ENCODE peak calls at places on chromosomes 5 and 9, in eight cellular contexts. One of them, this sample, is unnamed.
A peak's percentile ranks its signal among the peaks of the same experiment; 100 is the strongest.

GRCh38 chr5:143646961-143647360 is 165.0 kb upstream of the HMHB1 start:
- DNase-seq in A549: no peak
- DNase-seq in uterus: no peak
- DNase-seq in heart left ventricle: no peak
- DNase-seq in tibial nerve: no peak
- DNase-seq in adrenal gland: no peak
- DNase-seq in breast epithelium: no peak
- DNase-seq in right lobe of liver: no peak
- DNase-seq in this sample: no peak

GRCh38 chr9:133534346-133535284 is at the start of gene ADAMTSL2:
- DNase-seq in A549: no peak
- DNase-seq in uterus: peak; percentile 83
- DNase-seq in heart left ventricle: peak; percentile 90
- DNase-seq in tibial nerve: no peak
- DNase-seq in adrenal gland: peak; percentile 59
- DNase-seq in breast epithelium: no peak
- DNase-seq in right lobe of liver: peak; percentile 77
- DNase-seq in this sample: peak; percentile 78

GRCh38 chr5:59301727-59302126 is 591.8 kb downstream of the PDE4D start:
- DNase-seq in A549: no peak
- DNase-seq in uterus: no peak
- DNase-seq in heart left ventricle: no peak
- DNase-seq in tibial nerve: no peak
- DNase-seq in adrenal gland: no peak
- DNase-seq in breast epithelium: no peak
- DNase-seq in right lobe of liver: no peak
- DNase-seq in this sample: no peak

GRCh38 chr5:11584008-11584407 is 320.2 kb downstream of the CTNND2 start:
- DNase-seq in A549: no peak
- DNase-seq in uterus: no peak
- DNase-seq in heart left ventricle: no peak
- DNase-seq in tibial nerve: no peak
- DNase-seq in adrenal gland: no peak
- DNase-seq in breast epithelium: no peak
- DNase-seq in right lobe of liver: no peak
- DNase-seq in this sample: no peak

GRCh38 chr9:127175764-127176163 is 53.3 kb upstream of the ANGPTL2 start:
- DNase-seq in A549: no peak
- DNase-seq in uterus: no peak
- DNase-seq in heart left ventricle: no peak
- DNase-seq in tibial nerve: no peak
- DNase-seq in adrenal gland: no peak
- DNase-seq in breast epithelium: peak; percentile 31
- DNase-seq in right lobe of liver: peak; percentile 28
- DNase-seq in this sample: no peak

GRCh38 chr5:85263125-85263524 is 878.4 kb upstream of the EDIL3 start:
- DNase-seq in A549: no peak
- DNase-seq in uterus: no peak
- DNase-seq in heart left ventricle: no peak
- DNase-seq in tibial nerve: no peak
- DNase-seq in adrenal gland: no peak
- DNase-seq in breast epithelium: no peak
- DNase-seq in right lobe of liver: no peak
- DNase-seq in this sample: no peak

GRCh38 chr5:97231025-97231636 is 48.1 kb upstream of the RIOK2 start:
- DNase-seq in A549: peak; percentile 31
- DNase-seq in uterus: peak; percentile 20
- DNase-seq in heart left ventricle: no peak
- DNase-seq in tibial nerve: no peak
- DNase-seq in adrenal gland: peak; percentile 47
- DNase-seq in breast epithelium: no peak
- DNase-seq in right lobe of liver: no peak
- DNase-seq in this sample: peak; percentile 72

GRCh38 chr5:83277953-83278352 is 193.6 kb upstream of the VCAN start:
- DNase-seq in A549: no peak
- DNase-seq in uterus: no peak
- DNase-seq in heart left ventricle: no peak
- DNase-seq in tibial nerve: no peak
- DNase-seq in adrenal gland: no peak
- DNase-seq in breast epithelium: no peak
- DNase-seq in right lobe of liver: no peak
- DNase-seq in this sample: no peak

GRCh38 chr5:96115467-96115812 is 153.8 kb upstream of the ELL2 start:
- DNase-seq in A549: no peak
- DNase-seq in uterus: no peak
- DNase-seq in heart left ventricle: no peak
- DNase-seq in tibial nerve: no peak
- DNase-seq in adrenal gland: no peak
- DNase-seq in breast epithelium: no peak
- DNase-seq in right lobe of liver: no peak
- DNase-seq in this sample: no peak
- H3K4me1 ChIP-seq in A549: peaks cover 17% of the 10 kb centered on the region
- H3K4me1 ChIP-seq in uterus: no peaks in the 10 kb centered on the region
- H3K4me1 ChIP-seq in heart left ventricle: no peaks in the 10 kb centered on the region
- H3K4me1 ChIP-seq in tibial nerve: no peaks in the 10 kb centered on the region
- H3K4me1 ChIP-seq in adrenal gland: no peaks in the 10 kb centered on the region
- H3K4me1 ChIP-seq in breast epithelium: no peaks in the 10 kb centered on the region
- H3K4me1 ChIP-seq in right lobe of liver: peaks cover 65% of the 10 kb centered on the region
- H3K4me1 ChIP-seq in this sample: peaks cover 91% of the 10 kb centered on the region

GRCh38 chr5:151449836-151450235 is 2.4 kb downstream of the SLC36A1 start:
- DNase-seq in A549: no peak
- DNase-seq in uterus: no peak
- DNase-seq in heart left ventricle: no peak
- DNase-seq in tibial nerve: no peak
- DNase-seq in adrenal gland: no peak
- DNase-seq in breast epithelium: no peak
- DNase-seq in right lobe of liver: no peak
- DNase-seq in this sample: no peak

GRCh38 chr5:151449288-151449687 is 1.9 kb downstream of the SLC36A1 start:
- DNase-seq in A549: no peak
- DNase-seq in uterus: no peak
- DNase-seq in heart left ventricle: no peak
- DNase-seq in tibial nerve: no peak
- DNase-seq in adrenal gland: no peak
- DNase-seq in breast epithelium: no peak
- DNase-seq in right lobe of liver: no peak
- DNase-seq in this sample: no peak

GRCh38 chr5:151450605-151451004 is 3.2 kb downstream of the SLC36A1 start:
- DNase-seq in A549: no peak
- DNase-seq in uterus: no peak
- DNase-seq in heart left ventricle: no peak
- DNase-seq in tibial nerve: no peak
- DNase-seq in adrenal gland: no peak
- DNase-seq in breast epithelium: no peak
- DNase-seq in right lobe of liver: no peak
- DNase-seq in this sample: no peak

GRCh38 chr5:151448038-151448985 is 909 bp downstream of the SLC36A1 start:
- DNase-seq in A549: no peak
- DNase-seq in uterus: peak; percentile 17
- DNase-seq in heart left ventricle: no peak
- DNase-seq in tibial nerve: no peak
- DNase-seq in adrenal gland: peak; percentile 30
- DNase-seq in breast epithelium: no peak
- DNase-seq in right lobe of liver: peak; percentile 51
- DNase-seq in this sample: peak; percentile 39

DNA sequence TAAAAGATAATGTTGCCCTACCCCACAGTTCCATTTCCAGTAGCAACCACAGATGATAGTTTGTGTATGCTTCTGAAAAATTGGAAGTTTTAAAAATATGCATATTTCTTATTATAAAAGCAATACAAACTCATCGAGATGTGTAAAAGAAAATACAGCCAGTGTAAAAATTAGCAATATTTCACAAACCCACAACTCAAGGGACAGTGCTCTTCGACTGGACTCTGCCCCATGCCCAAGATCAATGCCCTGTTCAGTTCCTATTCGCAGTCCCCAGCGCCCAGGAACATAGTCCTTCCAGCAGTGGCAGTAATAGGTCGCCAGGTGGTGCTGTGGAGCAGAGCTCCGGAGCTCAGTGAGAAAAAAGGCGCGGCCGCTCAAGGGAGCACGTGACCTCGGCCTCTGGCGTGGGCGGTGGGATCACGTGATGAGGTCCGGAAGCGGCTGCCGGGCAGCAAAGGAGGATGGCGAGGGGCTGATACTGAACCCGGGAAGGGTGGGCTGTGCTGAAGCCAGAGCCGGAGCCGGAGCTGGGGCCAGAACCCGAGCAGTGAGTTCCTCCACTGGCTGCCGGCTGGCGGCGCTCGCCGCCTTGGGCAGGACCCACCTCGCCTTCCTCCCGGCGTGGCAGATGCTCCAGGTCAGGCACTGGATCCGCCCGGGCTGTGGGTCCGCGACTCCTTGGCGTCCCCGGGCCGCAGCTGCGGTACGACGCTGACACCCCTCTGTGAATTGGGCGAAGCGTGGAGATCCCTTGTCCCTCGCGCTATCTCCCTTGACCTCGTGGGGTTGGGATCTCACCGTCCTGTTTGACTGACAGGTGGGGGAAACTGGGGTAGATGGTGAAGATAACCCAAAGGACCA is at the start of gene SLC36A1:
- DNase-seq in A549: peak; percentile 90
- DNase-seq in uterus: peak; percentile 95
- DNase-seq in heart left ventricle: peak; percentile 96
- DNase-seq in tibial nerve: peak; percentile 93
- DNase-seq in adrenal gland: peak; percentile 96
- DNase-seq in breast epithelium: peak; percentile 90
- DNase-seq in right lobe of liver: peak; percentile 96
- DNase-seq in this sample: peak; percentile 96
- TF ChIP-seq POLR2A in A549: peak; percentile 49
- TF ChIP-seq POLR2A in uterus: peak; percentile 30
- TF ChIP-seq POLR2A in heart left ventricle: no peak
- TF ChIP-seq POLR2A in tibial nerve: peak; percentile 57
- TF ChIP-seq POLR2A in adrenal gland: peak; percentile 36
- TF ChIP-seq POLR2A in breast epithelium: no peak
- TF ChIP-seq POLR2A in right lobe of liver: peak; percentile 50
- TF ChIP-seq POLR2A in this sample: peak; percentile 64

DNA sequence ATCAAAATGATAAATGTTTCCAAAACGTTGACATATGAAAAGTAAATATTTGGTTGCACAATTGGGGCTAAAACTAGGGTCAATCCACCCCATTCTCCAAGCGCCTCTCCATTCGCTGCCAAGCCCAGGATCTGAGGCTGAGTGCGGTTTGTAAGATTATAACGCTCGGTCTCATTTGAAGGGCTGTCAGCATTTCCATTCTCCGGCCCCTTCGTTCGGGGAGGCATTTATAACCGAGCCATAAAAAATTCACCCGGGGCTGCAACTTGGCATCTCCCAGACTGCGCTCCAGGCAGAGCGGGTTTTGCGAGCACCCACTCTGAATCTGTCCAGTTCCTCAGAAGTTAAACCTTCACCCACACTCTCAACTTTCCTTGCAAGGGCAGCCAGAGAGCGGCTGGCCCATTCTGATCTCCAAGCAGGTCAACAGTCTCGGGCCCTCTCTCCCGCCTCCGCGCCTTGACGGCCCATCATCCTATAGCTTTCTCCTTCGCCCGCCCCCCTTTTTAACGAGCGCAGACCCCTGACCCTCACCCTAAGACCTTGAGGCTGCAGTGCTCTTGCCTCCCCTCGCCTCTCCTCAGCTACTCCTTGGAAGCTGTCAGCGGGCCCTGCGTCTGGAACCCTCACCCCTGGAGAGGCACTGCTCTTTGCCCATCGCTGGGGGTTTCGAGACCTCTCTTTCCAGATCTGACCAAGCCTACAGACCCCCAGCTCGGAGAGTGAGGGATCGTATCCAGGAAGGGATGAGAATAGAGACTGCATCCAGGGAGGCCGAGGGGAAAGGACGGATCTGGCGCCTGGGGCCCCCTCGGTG is 1.1 kb downstream of the SLIT3 start:
- DNase-seq in A549: peak; percentile 32
- DNase-seq in uterus: peak; percentile 33
- DNase-seq in heart left ventricle: peak; percentile 32
- DNase-seq in tibial nerve: no peak
- DNase-seq in adrenal gland: no peak
- DNase-seq in breast epithelium: no peak
- DNase-seq in right lobe of liver: no peak
- DNase-seq in this sample: no peak
- H3K4me1 ChIP-seq in A549: peaks cover 56% of the 10 kb centered on the region
- H3K4me1 ChIP-seq in uterus: no peaks in the 10 kb centered on the region
- H3K4me1 ChIP-seq in heart left ventricle: peaks cover 3% of the 10 kb centered on the region
- H3K4me1 ChIP-seq in tibial nerve: peaks cover 40% of the 10 kb centered on the region
- H3K4me1 ChIP-seq in adrenal gland: no peaks in the 10 kb centered on the region
- H3K4me1 ChIP-seq in breast epithelium: no peaks in the 10 kb centered on the region
- H3K4me1 ChIP-seq in right lobe of liver: no peaks in the 10 kb centered on the region
- H3K4me1 ChIP-seq in this sample: peaks cover 9% of the 10 kb centered on the region

GRCh38 chr9:136092741-136093140 is 2.3 kb downstream of the NACC2 start:
- DNase-seq in A549: no peak
- DNase-seq in uterus: no peak
- DNase-seq in heart left ventricle: peak; percentile 23
- DNase-seq in tibial nerve: no peak
- DNase-seq in adrenal gland: no peak
- DNase-seq in breast epithelium: no peak
- DNase-seq in right lobe of liver: no peak
- DNase-seq in this sample: no peak

GRCh38 chr9:136090768-136091581 is 4.1 kb downstream of the NACC2 start:
- DNase-seq in A549: no peak
- DNase-seq in uterus: peak; percentile 67
- DNase-seq in heart left ventricle: peak; percentile 86
- DNase-seq in tibial nerve: no peak
- DNase-seq in adrenal gland: no peak
- DNase-seq in breast epithelium: no peak
- DNase-seq in right lobe of liver: no peak
- DNase-seq in this sample: no peak

GRCh38 chr9:136090060-136090735 is 4.9 kb downstream of the NACC2 start:
- DNase-seq in A549: no peak
- DNase-seq in uterus: no peak
- DNase-seq in heart left ventricle: peak; percentile 21
- DNase-seq in tibial nerve: no peak
- DNase-seq in adrenal gland: no peak
- DNase-seq in breast epithelium: no peak
- DNase-seq in right lobe of liver: no peak
- DNase-seq in this sample: no peak

GRCh38 chr9:136092353-136092650 is 2.8 kb downstream of the NACC2 start:
- DNase-seq in A549: no peak
- DNase-seq in uterus: no peak
- DNase-seq in heart left ventricle: peak; percentile 36
- DNase-seq in tibial nerve: no peak
- DNase-seq in adrenal gland: no peak
- DNase-seq in breast epithelium: no peak
- DNase-seq in right lobe of liver: no peak
- DNase-seq in this sample: no peak

DNA sequence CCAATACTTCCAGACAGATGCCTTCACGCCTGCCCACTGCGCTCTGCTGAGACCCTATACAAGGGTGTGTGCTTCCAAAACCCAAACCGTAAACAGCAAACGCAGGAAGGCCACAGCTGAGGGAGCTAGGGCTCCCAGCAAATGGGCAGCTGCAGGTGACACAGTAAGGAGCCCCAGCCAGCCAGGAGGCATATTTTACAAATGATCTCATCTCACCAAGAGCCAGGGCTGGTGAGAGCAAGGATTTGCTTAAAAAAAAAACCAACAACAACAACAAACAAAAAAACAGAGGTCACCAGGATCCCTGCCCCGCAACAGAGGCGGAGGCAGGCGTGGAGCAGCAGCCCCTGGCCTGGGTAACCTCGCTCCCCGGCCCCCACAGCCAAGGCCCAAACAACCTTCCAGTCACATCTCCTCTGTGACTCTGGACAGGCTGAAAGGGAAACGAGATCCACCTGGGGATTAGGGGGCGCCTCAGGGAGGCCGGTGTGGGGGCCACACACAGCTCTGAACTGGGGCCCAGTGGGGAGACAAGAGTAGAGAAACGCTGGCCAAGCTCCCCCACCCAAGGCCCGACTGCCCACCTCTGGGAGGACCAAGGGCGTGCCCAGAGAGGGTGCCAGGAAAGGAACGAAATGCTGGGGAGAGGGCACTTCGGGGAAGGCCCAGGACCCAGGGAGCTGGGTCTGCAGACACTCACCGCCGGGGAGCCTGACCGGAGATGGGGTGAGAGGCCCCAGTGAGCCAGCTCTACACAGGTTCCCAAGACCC is 3.3 kb downstream of the NACC2 start:
- DNase-seq in A549: no peak
- DNase-seq in uterus: no peak
- DNase-seq in heart left ventricle: peak; percentile 18
- DNase-seq in tibial nerve: no peak
- DNase-seq in adrenal gland: no peak
- DNase-seq in breast epithelium: no peak
- DNase-seq in right lobe of liver: no peak
- DNase-seq in this sample: no peak
- TF ChIP-seq POLR2A in A549: no peak
- TF ChIP-seq POLR2A in uterus: no peak
- TF ChIP-seq POLR2A in heart left ventricle: no peak
- TF ChIP-seq POLR2A in tibial nerve: no peak
- TF ChIP-seq POLR2A in adrenal gland: no peak
- TF ChIP-seq POLR2A in breast epithelium: no peak
- TF ChIP-seq POLR2A in right lobe of liver: no peak
- TF ChIP-seq POLR2A in this sample: peak; percentile 14